ENCODE peak calls at places on chromosomes 4 and X, in eight cellular contexts. One of them, this sample, is unnamed. For H3K4me1, the result is how much of the 10 kb centered on the place peaks cover.

GRCh38 chr4:48017108-48017527 is 546 bp downstream of the NIPAL1 start:
- DNase-seq in prostate gland: peak
- DNase-seq in fibroblast of lung: peak
- DNase-seq in heart left ventricle: peak
- DNase-seq in CD8-positive, alpha-beta T cell: peak
- DNase-seq in tibial artery: peak
- DNase-seq in sigmoid colon: peak
- DNase-seq in lower lobe of right lung: peak
- DNase-seq in this sample: peak

GRCh38 chrX:18714910-18715309 is 7.5 kb downstream of the PPEF1 start:
- DNase-seq in prostate gland: no peak
- DNase-seq in fibroblast of lung: no peak
- DNase-seq in heart left ventricle: no peak
- DNase-seq in CD8-positive, alpha-beta T cell: no peak
- DNase-seq in tibial artery: no peak
- DNase-seq in sigmoid colon: no peak
- DNase-seq in lower lobe of right lung: no peak
- DNase-seq in this sample: no peak

GRCh38 chrX:128021566-128021965 is 30.6 kb downstream of the ACTRT1 start:
- DNase-seq in prostate gland: no peak
- DNase-seq in fibroblast of lung: no peak
- DNase-seq in heart left ventricle: no peak
- DNase-seq in CD8-positive, alpha-beta T cell: no peak
- DNase-seq in tibial artery: no peak
- DNase-seq in sigmoid colon: no peak
- DNase-seq in lower lobe of right lung: no peak
- DNase-seq in this sample: no peak

GRCh38 chr4:108700358-108700757 is 50.0 kb downstream of the OSTC start:
- DNase-seq in prostate gland: no peak
- DNase-seq in fibroblast of lung: peak
- DNase-seq in heart left ventricle: no peak
- DNase-seq in CD8-positive, alpha-beta T cell: no peak
- DNase-seq in tibial artery: no peak
- DNase-seq in sigmoid colon: no peak
- DNase-seq in lower lobe of right lung: no peak
- DNase-seq in this sample: no peak

GRCh38 chr4:45442466-45442865 is 681.4 kb downstream of the GABRG1 start:
- DNase-seq in prostate gland: no peak
- DNase-seq in fibroblast of lung: peak
- DNase-seq in heart left ventricle: no peak
- DNase-seq in CD8-positive, alpha-beta T cell: no peak
- DNase-seq in tibial artery: no peak
- DNase-seq in sigmoid colon: no peak
- DNase-seq in lower lobe of right lung: no peak
- DNase-seq in this sample: no peak

GRCh38 chr4:122803788-122804208 is 22.8 kb upstream of the FGF2 start:
- DNase-seq in prostate gland: no peak
- DNase-seq in fibroblast of lung: no peak
- DNase-seq in heart left ventricle: peak
- DNase-seq in CD8-positive, alpha-beta T cell: no peak
- DNase-seq in tibial artery: no peak
- DNase-seq in sigmoid colon: no peak
- DNase-seq in lower lobe of right lung: no peak
- DNase-seq in this sample: no peak

GRCh38 chr4:688695-689497 is at the start of gene SLC49A3:
- DNase-seq in prostate gland: no peak
- DNase-seq in fibroblast of lung: no peak
- DNase-seq in heart left ventricle: no peak
- DNase-seq in CD8-positive, alpha-beta T cell: no peak
- DNase-seq in tibial artery: no peak
- DNase-seq in sigmoid colon: peak
- DNase-seq in lower lobe of right lung: no peak
- DNase-seq in this sample: peak

GRCh38 chr4:166670341-166670740 is 564.0 kb downstream of the SPOCK3 start:
- DNase-seq in prostate gland: no peak
- DNase-seq in fibroblast of lung: no peak
- DNase-seq in heart left ventricle: no peak
- DNase-seq in CD8-positive, alpha-beta T cell: no peak
- DNase-seq in tibial artery: no peak
- DNase-seq in sigmoid colon: no peak
- DNase-seq in lower lobe of right lung: no peak
- DNase-seq in this sample: no peak

GRCh38 chr4:99024481-99025275 is 29.2 kb downstream of the METAP1 start:
- DNase-seq in prostate gland: peak
- DNase-seq in fibroblast of lung: no peak
- DNase-seq in heart left ventricle: peak
- DNase-seq in CD8-positive, alpha-beta T cell: no peak
- DNase-seq in tibial artery: no peak
- DNase-seq in sigmoid colon: no peak
- DNase-seq in lower lobe of right lung: no peak
- DNase-seq in this sample: no peak

GRCh38 chr4:79198886-79199591 is 126.8 kb downstream of the NAA11 start:
- DNase-seq in prostate gland: no peak
- DNase-seq in fibroblast of lung: no peak
- DNase-seq in heart left ventricle: no peak
- DNase-seq in CD8-positive, alpha-beta T cell: no peak
- DNase-seq in tibial artery: no peak
- DNase-seq in sigmoid colon: no peak
- DNase-seq in lower lobe of right lung: no peak
- DNase-seq in this sample: no peak

GRCh38 chr4:13481569-13481968 is 2.6 kb downstream of the RAB28 start:
- DNase-seq in prostate gland: no peak
- DNase-seq in fibroblast of lung: peak
- DNase-seq in heart left ventricle: no peak
- DNase-seq in CD8-positive, alpha-beta T cell: no peak
- DNase-seq in tibial artery: no peak
- DNase-seq in sigmoid colon: no peak
- DNase-seq in lower lobe of right lung: no peak
- DNase-seq in this sample: no peak

DNA sequence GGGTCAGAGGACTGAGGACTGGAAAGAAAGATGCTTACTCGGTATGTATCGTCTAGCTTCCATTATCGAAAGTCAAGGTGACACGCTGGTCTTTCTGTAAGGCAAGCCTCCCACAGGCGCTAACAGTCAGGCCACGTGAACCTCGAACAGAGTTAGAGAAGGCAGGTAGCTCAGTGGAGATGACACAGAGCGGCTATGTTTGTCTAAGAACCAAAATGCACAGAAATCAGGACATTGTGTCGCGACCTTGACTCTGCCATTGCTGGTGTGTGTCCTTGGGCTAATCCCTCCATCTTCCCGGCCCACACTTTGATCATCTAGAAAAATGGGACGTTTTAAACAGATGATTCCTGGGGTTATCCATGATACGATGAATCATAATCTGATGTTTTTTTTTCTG is 40.3 kb downstream of the IRF2 start:
- DNase-seq in prostate gland: no peak
- DNase-seq in fibroblast of lung: no peak
- DNase-seq in heart left ventricle: no peak
- DNase-seq in CD8-positive, alpha-beta T cell: no peak
- DNase-seq in tibial artery: no peak
- DNase-seq in sigmoid colon: no peak
- DNase-seq in lower lobe of right lung: no peak
- DNase-seq in this sample: no peak
- H3K4me1 ChIP-seq in prostate gland: under half
- H3K4me1 ChIP-seq in fibroblast of lung: under half
- H3K4me1 ChIP-seq in heart left ventricle: under half
- H3K4me1 ChIP-seq in CD8-positive, alpha-beta T cell: under half
- H3K4me1 ChIP-seq in tibial artery: under half
- H3K4me1 ChIP-seq in sigmoid colon: under half
- H3K4me1 ChIP-seq in lower lobe of right lung: half or more
- H3K4me1 ChIP-seq in this sample: under half

GRCh38 chr4:183989471-183989870 is 84.4 kb downstream of the STOX2 start:
- DNase-seq in prostate gland: no peak
- DNase-seq in fibroblast of lung: peak
- DNase-seq in heart left ventricle: no peak
- DNase-seq in CD8-positive, alpha-beta T cell: no peak
- DNase-seq in tibial artery: no peak
- DNase-seq in sigmoid colon: no peak
- DNase-seq in lower lobe of right lung: no peak
- DNase-seq in this sample: no peak

GRCh38 chr4:183987529-183987946 is 82.4 kb downstream of the STOX2 start:
- DNase-seq in prostate gland: peak
- DNase-seq in fibroblast of lung: peak
- DNase-seq in heart left ventricle: peak
- DNase-seq in CD8-positive, alpha-beta T cell: no peak
- DNase-seq in tibial artery: peak
- DNase-seq in sigmoid colon: peak
- DNase-seq in lower lobe of right lung: peak
- DNase-seq in this sample: no peak

GRCh38 chr4:183987987-183988392 is 82.9 kb downstream of the STOX2 start:
- DNase-seq in prostate gland: peak
- DNase-seq in fibroblast of lung: peak
- DNase-seq in heart left ventricle: peak
- DNase-seq in CD8-positive, alpha-beta T cell: no peak
- DNase-seq in tibial artery: peak
- DNase-seq in sigmoid colon: peak
- DNase-seq in lower lobe of right lung: peak
- DNase-seq in this sample: no peak

GRCh38 chr4:183989931-183990330 is 84.8 kb downstream of the STOX2 start:
- DNase-seq in prostate gland: no peak
- DNase-seq in fibroblast of lung: no peak
- DNase-seq in heart left ventricle: no peak
- DNase-seq in CD8-positive, alpha-beta T cell: no peak
- DNase-seq in tibial artery: no peak
- DNase-seq in sigmoid colon: no peak
- DNase-seq in lower lobe of right lung: no peak
- DNase-seq in this sample: no peak

GRCh38 chr4:183988874-183989273 is 83.8 kb downstream of the STOX2 start:
- DNase-seq in prostate gland: no peak
- DNase-seq in fibroblast of lung: no peak
- DNase-seq in heart left ventricle: no peak
- DNase-seq in CD8-positive, alpha-beta T cell: no peak
- DNase-seq in tibial artery: no peak
- DNase-seq in sigmoid colon: no peak
- DNase-seq in lower lobe of right lung: no peak
- DNase-seq in this sample: no peak
- H3K4me3 ChIP-seq in prostate gland: no peak
- H3K4me3 ChIP-seq in fibroblast of lung: no peak
- H3K4me3 ChIP-seq in heart left ventricle: peak
- H3K4me3 ChIP-seq in CD8-positive, alpha-beta T cell: no peak
- H3K4me3 ChIP-seq in tibial artery: peak
- H3K4me3 ChIP-seq in sigmoid colon: no peak
- H3K4me3 ChIP-seq in lower lobe of right lung: no peak
- H3K4me3 ChIP-seq in this sample: no peak

GRCh38 chr4:8086751-8087445 is 71.7 kb downstream of the ABLIM2 start:
- DNase-seq in prostate gland: no peak
- DNase-seq in fibroblast of lung: no peak
- DNase-seq in heart left ventricle: peak
- DNase-seq in CD8-positive, alpha-beta T cell: no peak
- DNase-seq in tibial artery: no peak
- DNase-seq in sigmoid colon: no peak
- DNase-seq in lower lobe of right lung: no peak
- DNase-seq in this sample: no peak

GRCh38 chr4:8084712-8085490 is 73.7 kb downstream of the ABLIM2 start:
- DNase-seq in prostate gland: no peak
- DNase-seq in fibroblast of lung: no peak
- DNase-seq in heart left ventricle: no peak
- DNase-seq in CD8-positive, alpha-beta T cell: no peak
- DNase-seq in tibial artery: no peak
- DNase-seq in sigmoid colon: no peak
- DNase-seq in lower lobe of right lung: no peak
- DNase-seq in this sample: no peak

GRCh38 chr4:8084031-8084660 is 74.5 kb downstream of the ABLIM2 start:
- DNase-seq in prostate gland: no peak
- DNase-seq in fibroblast of lung: no peak
- DNase-seq in heart left ventricle: no peak
- DNase-seq in CD8-positive, alpha-beta T cell: no peak
- DNase-seq in tibial artery: no peak
- DNase-seq in sigmoid colon: no peak
- DNase-seq in lower lobe of right lung: peak
- DNase-seq in this sample: no peak

GRCh38 chr4:8087921-8088495 is 70.6 kb downstream of the ABLIM2 start:
- DNase-seq in prostate gland: no peak
- DNase-seq in fibroblast of lung: no peak
- DNase-seq in heart left ventricle: no peak
- DNase-seq in CD8-positive, alpha-beta T cell: no peak
- DNase-seq in tibial artery: no peak
- DNase-seq in sigmoid colon: no peak
- DNase-seq in lower lobe of right lung: no peak
- DNase-seq in this sample: no peak

DNA sequence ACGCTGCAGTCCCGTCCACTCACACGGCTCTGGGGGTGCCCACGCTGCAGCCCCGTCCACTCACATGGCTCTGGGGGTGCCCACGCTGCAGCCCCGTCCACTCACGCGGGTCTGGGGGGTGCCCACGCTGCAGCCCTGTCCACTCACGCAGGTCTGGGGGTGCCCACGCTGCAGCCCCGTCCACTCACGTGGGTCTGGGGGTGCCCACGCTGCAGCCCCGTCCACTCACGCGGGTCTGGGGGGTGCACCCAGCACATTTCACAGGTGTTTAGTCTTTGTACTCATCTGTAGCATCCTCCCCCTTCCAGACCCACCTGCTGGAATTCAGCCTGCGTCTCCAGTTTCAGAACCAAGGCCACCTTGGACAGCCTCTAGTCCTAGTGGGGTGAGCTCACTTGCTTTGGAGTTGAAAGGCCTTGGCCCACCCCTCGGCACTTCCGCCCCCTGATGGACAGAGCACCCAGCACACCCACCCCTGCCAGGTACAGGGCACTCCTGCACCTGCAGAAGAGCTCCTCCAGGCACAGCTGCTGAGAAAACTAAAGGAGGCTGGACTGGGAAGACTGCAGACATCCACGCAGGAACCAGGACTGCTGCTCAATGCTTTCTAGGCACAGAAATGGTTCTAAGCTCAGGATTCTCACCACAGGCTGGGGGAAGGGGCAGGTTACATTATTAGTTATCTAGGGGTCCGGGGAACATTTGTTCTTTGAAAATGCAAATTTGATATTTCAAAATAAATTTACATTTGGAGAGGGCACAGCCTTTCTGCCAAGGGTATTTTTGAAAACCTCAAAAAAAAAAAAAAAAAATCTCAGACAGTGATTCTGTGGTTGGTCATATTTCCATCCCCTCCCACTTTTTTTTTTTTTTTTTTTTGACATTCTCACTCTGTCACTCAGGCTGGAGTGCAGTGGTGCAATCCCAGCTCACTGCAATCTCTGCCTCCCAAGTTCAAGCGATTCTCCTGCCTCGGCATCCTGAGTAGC is 72.8 kb downstream of the ABLIM2 start:
- DNase-seq in prostate gland: no peak
- DNase-seq in fibroblast of lung: no peak
- DNase-seq in heart left ventricle: no peak
- DNase-seq in CD8-positive, alpha-beta T cell: no peak
- DNase-seq in tibial artery: no peak
- DNase-seq in sigmoid colon: no peak
- DNase-seq in lower lobe of right lung: no peak
- DNase-seq in this sample: peak
- TF ChIP-seq CTCF in prostate gland: no peak
- TF ChIP-seq CTCF in fibroblast of lung: no peak
- TF ChIP-seq CTCF in heart left ventricle: no peak
- TF ChIP-seq CTCF in CD8-positive, alpha-beta T cell: no peak
- TF ChIP-seq CTCF in tibial artery: no peak
- TF ChIP-seq CTCF in sigmoid colon: no peak
- TF ChIP-seq CTCF in lower lobe of right lung: no peak
- TF ChIP-seq CTCF in this sample: no peak

DNA sequence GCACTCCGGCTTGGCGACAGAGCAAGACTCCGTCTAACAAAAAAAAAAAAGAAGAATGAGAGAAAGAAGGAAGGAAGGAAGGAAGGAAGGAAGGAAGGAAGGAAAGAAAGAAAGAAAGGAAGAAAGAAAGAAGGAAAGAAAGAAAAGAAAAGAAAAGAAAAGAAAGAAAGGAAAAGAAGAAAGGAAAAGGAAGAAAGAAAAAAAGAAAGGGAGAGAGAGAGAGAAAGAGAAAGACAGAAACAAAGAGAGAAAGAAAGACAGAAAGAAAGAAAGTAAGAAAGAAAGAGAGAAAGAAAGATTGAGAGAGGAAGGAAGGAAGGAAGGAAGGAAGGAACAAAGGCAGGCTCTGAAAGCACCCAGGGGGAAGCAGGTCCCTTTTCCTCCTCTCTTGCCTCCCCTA is 336.6 kb upstream of the GATB start:
- DNase-seq in prostate gland: no peak
- DNase-seq in fibroblast of lung: no peak
- DNase-seq in heart left ventricle: no peak
- DNase-seq in CD8-positive, alpha-beta T cell: no peak
- DNase-seq in tibial artery: no peak
- DNase-seq in sigmoid colon: no peak
- DNase-seq in lower lobe of right lung: no peak
- DNase-seq in this sample: no peak
- H3K4me1 ChIP-seq in prostate gland: under half
- H3K4me1 ChIP-seq in fibroblast of lung: under half
- H3K4me1 ChIP-seq in heart left ventricle: under half
- H3K4me1 ChIP-seq in CD8-positive, alpha-beta T cell: half or more
- H3K4me1 ChIP-seq in tibial artery: under half
- H3K4me1 ChIP-seq in sigmoid colon: under half
- H3K4me1 ChIP-seq in lower lobe of right lung: under half
- H3K4me1 ChIP-seq in this sample: under half

This sample was measured in right lobe of liver.